ENCODE peak calls at places on chromosome 6, in five cellular contexts. Y is right cardiac atrium, V is heart right ventricle, X is GM23248, O is left ventricle myocardium inferior. W is an unnamed sample. For H3K4me1, the result is how much of the 10 kb centered on the place peaks cover.

GRCh38 chr6:149567194-149567586 is 1.0 kb downstream of the GINM1 start:
- DNase-seq in V (no peak), Y (no peak), O (no peak), X (no peak), W (no peak)

GRCh38 chr6:444653-445275 is 53.2 kb downstream of the IRF4 start:
- DNase-seq in V (no peak), O (no peak), X (peak), Y (no peak), W (no peak)

GRCh38 chr6:169969372-169970099 is 218.1 kb downstream of the ERMARD start:
- DNase-seq in O (no peak), Y (no peak), V (peak), X (no peak), W (peak)

GRCh38 chr6:22906091-22906549 is 336.8 kb downstream of the HDGFL1 start:
- DNase-seq in O (no peak), V (no peak), X (peak), Y (no peak), W (no peak)

GRCh38 chr6:48048460-48049146 is 62.4 kb downstream of the PTCHD4 start:
- DNase-seq in X (no peak), O (no peak), Y (no peak), V (no peak), W (no peak)

GRCh38 chr6:123747515-123747914 is 56.1 kb upstream of the NKAIN2 start:
- DNase-seq in V (no peak), Y (no peak), X (no peak), O (no peak), W (no peak)

GRCh38 chr6:138618168-138618567 is 118.9 kb upstream of the NHSL1 start:
- DNase-seq in X (no peak), Y (no peak), O (no peak), V (no peak), W (no peak)

GRCh38 chr6:56642366-56643261 is at the start of gene DST:
- DNase-seq in V (no peak), Y (no peak), O (no peak), X (peak), W (no peak)

GRCh38 chr6:17484201-17484606 is 90.8 kb downstream of the CAP2 start:
- DNase-seq in Y (no peak), X (no peak), V (no peak), O (no peak), W (no peak)

GRCh38 chr6:4346659-4347333 is 211.4 kb upstream of the ECI2 start:
- DNase-seq in X (peak), Y (no peak), V (peak), O (peak), W (no peak)

GRCh38 chr6:74343804-74344203 is 647.8 kb downstream of the CD109 start:
- DNase-seq in V (no peak), Y (no peak), X (peak), O (no peak), W (no peak)

DNA sequence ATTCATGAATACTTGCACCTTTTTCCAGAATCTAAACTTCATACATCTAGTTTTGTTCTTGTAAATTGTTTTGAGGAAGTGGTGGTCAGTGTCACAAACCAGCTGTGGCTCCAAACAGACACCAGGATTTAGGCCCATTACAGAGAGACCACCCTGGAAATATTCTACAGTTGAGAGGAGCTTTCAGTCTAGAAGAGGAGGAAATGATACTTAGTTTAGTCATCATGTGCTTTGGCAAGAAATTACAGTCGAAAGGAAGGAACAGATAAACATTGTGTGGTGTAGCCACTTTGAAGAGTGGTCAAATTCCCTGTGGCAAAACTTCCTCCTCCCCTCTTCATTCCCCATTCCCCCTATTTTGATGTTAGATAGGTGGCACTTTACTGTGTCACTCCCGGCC is 15.7 kb downstream of the DCBLD1 start:
- DNase-seq in O (no peak), V (no peak), X (peak), Y (no peak), W (no peak)
- H3K27ac ChIP-seq in O (peak), V (peak), X (peak), Y (no peak), W (no peak)

GRCh38 chr6:36683145-36683655 is 4.7 kb downstream of the CDKN1A start:
- DNase-seq in O (no peak), Y (no peak), X (no peak), V (no peak), W (no peak)
- H3K4me1 ChIP-seq in O (half or more), Y (under half), X (under half), V (half or more), W (under half)

GRCh38 chr6:159959976-159960384 is 8.9 kb upstream of the IGF2R start:
- DNase-seq in O (peak), V (no peak), Y (peak), X (no peak), W (no peak)
- H3K4me3 ChIP-seq in O (no peak), V (no peak), Y (no peak), X (no peak), W (no peak)

DNA sequence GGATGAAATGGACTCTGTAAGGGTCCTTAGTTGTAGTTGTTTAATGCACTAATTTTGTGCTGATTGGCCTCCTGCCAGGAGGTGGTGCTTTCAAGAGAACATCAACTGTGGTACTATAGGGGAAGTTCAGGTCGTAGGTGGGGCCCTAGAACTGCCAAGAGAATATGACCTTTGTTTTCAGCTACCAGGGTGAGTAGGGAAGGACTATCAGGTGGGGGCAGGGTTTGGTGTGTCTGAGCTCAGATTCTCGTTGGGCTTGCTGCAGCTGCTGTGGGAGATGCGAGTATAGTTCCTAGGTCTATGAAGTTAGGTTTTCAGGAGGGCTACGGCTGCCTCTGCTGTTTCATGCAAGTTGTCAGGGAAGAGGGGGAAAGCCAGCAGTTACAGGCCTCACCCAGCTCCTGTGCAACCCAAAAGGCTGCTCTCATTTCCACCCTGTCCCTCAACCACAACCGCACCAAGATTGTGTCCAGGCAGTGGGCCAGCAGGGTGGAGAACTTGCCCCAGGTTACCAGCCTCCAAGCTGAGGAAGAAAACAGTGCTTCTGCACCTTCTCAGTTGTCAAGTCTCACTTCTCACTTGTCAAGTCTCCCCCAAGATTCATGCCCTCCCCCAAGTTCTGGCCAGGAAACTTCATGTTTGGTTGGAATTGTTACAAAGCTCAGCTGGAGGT is 626.5 kb upstream of the MAP3K7 start:
- DNase-seq in Y (peak), X (no peak), O (no peak), V (no peak), W (no peak)
- H3K27ac ChIP-seq in Y (no peak), X (no peak), O (no peak), V (no peak), W (no peak)

GRCh38 chr6:37141291-37142046 is 28.5 kb upstream of the PIM1 start:
- DNase-seq in Y (no peak), V (no peak), X (peak), O (no peak), W (no peak)

GRCh38 chr6:37145443-37145842 is 24.5 kb upstream of the PIM1 start:
- DNase-seq in V (no peak), O (no peak), Y (no peak), X (no peak), W (no peak)

GRCh38 chr6:37146735-37147157 is 23.2 kb upstream of the PIM1 start:
- DNase-seq in O (no peak), X (no peak), V (no peak), Y (no peak), W (no peak)

GRCh38 chr6:37142047-37142614 is 27.8 kb upstream of the PIM1 start:
- DNase-seq in X (peak), O (no peak), V (no peak), Y (no peak), W (no peak)

DNA sequence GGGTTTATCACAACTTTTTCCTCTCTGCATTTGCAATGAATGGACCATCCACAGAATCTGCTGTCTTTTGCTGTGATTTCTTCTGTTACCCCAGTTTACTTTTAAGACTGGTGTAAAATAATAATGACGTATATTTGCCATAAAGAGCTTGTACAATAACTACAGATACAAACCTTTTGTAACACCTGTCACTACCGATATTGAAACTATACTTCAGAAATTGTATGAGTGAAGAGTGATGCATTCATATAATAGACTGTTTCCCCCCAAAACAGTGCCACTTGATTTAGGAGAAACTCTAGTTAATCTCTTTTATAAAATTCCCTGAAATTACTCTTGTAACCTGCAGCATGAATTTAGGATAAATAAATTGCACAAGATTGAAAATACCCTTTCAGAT is 26.4 kb upstream of the PIM1 start:
- DNase-seq in Y (no peak), O (no peak), X (no peak), V (no peak), W (no peak)
- H3K4me1 ChIP-seq in Y (under half), O (under half), X (under half), V (under half), W (under half)

GRCh38 chr6:35213161-35213823 is 464 bp upstream of the SCUBE3 start:
- DNase-seq in X (peak), O (no peak), Y (peak), V (no peak), W (no peak)
- H3K4me3 ChIP-seq in X (peak), O (peak), Y (peak), V (peak), W (peak)

DNA sequence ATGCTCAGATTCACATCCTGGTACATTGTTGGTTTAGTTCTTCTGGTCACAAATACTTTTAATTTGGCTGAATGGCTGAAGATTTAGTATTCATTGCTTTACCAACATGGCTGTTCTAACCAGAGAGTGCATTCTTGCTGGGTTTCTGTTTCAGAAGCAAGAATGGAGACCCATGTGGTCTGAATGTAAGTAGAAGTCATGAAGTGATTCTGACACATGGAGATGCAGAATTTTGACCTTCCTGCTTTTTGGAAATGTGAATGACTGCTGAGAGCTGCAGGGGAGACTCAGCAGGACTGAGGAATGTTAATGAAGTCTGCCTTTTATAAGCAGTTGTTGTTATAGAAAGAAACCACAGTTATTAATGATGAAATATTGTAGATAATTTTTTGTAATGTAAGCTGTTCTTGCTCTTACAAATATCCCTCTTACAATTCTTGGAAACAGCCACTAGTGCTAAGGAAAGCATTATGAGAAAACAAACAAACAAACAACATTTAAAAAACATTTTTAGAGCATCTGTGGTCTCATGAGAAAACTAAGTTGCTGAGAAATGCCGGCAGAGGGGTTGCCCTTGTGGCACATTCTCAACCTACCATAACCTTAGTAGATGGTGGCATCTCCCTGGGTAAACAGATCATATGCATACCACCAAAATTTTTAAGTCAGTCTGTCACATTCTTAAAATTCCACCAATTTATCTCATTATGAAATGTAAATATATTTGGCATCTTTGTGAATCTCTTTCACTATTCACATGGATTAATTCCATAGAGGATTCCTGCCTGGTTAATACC is 575.9 kb upstream of the MARCKS start:
- DNase-seq in Y (no peak), O (no peak), V (no peak), X (peak), W (no peak)
- H3K27ac ChIP-seq in Y (no peak), O (no peak), V (no peak), X (no peak), W (no peak)

W was measured in right atrium auricular region.